ENCODE peak calls at places on chromosomes 16 and 17, in four cellular contexts. L is activated CD4-positive, alpha-beta T cell treated with anti-CD3 and anti-CD28 coated beads, Interleukin-2, amount 50 U/mL, for 1 hour; R is ecto neural progenitor cell; U is cortex of kidney. I is an unnamed sample.

GRCh38 chr16:13923703-13924298 is 3.8 kb downstream of the ERCC4 start:
- DNase-seq in L (no peak), R (no peak), U (no peak), I (no peak)

GRCh38 chr17:28912281-28912937 is 9.5 kb upstream of the DHRS13 start:
- DNase-seq in L (peak; percentile 34), R (no peak), U (no peak), I (no peak)

GRCh38 chr16:66135376-66135775 is 231.1 kb upstream of the CDH5 start:
- DNase-seq in L (no peak), R (no peak), U (no peak), I (no peak)

GRCh38 chr16:30054451-30054850 is 11.1 kb upstream of the ALDOA start:
- DNase-seq in L (no peak), R (no peak), U (no peak), I (no peak)

GRCh38 chr16:57627184-57627871 is 1.1 kb upstream of the ADGRG1 start:
- DNase-seq in L (no peak), R (no peak), U (no peak), I (no peak)

GRCh38 chr16:11128211-11129123 is 127.5 kb downstream of the SOCS1 start:
- DNase-seq in L (no peak), R (no peak), U (no peak), I (no peak)

GRCh38 chr16:79163666-79164377 is 436.7 kb downstream of the MAF start:
- DNase-seq in L (no peak), R (no peak), U (no peak), I (no peak)

GRCh38 chr16:70675851-70676513 is 9.9 kb downstream of the MTSS2 start:
- DNase-seq in L (no peak), R (no peak), U (no peak), I (no peak)

GRCh38 chr17:21027031-21027430 is 15.8 kb downstream of the USP22 start:
- DNase-seq in L (no peak), R (no peak), U (no peak), I (no peak)

GRCh38 chr16:11250091-11250785 is 5.8 kb downstream of the SOCS1 start:
- DNase-seq in L (no peak), R (no peak), U (no peak), I (no peak)

GRCh38 chr17:412211-413015 is 59.8 kb upstream of the RPH3AL start:
- DNase-seq in L (peak; percentile 63), R (no peak), U (no peak), I (peak; percentile 29)

I was measured in T-helper 17 cell.